ENCODE peak calls at places on chromosome 3, in four cellular contexts. O, H, N and G are unnamed samples.

GRCh38 chr3:18258492-18258891 is 166.6 kb downstream of the SATB1 start:
- DNase-seq in N (no peak), O (no peak), H (no peak), G (no peak)

GRCh38 chr3:27253831-27254230 is 115.4 kb downstream of the NEK10 start:
- DNase-seq in H (no peak), O (peak), N (peak), G (no peak)

GRCh38 chr3:72340476-72341379 is 507.5 kb downstream of the SHQ1 start:
- DNase-seq in N (no peak), H (no peak), O (no peak), G (no peak)

GRCh38 chr3:12796171-12797123 is at the start of gene CAND2:
- DNase-seq in H (peak), N (no peak), O (peak), G (peak)

GRCh38 chr3:126351086-126351770 is 6.0 kb downstream of the KLF15 start:
- DNase-seq in O (no peak), N (no peak), H (no peak), G (no peak)

GRCh38 chr3:32321095-32321835 is 70.4 kb upstream of the CMTM7 start:
- DNase-seq in O (peak), H (peak), N (no peak), G (peak)

GRCh38 chr3:109268181-109268580 is 48.1 kb downstream of the DPPA2 start:
- DNase-seq in O (no peak), H (no peak), N (no peak), G (no peak)

GRCh38 chr3:17846466-17846865 is 104.0 kb upstream of the TBC1D5 start:
- DNase-seq in N (no peak), O (no peak), H (no peak), G (no peak)

GRCh38 chr3:133413166-133414020 is 13.5 kb downstream of the BFSP2 start:
- DNase-seq in O (peak), H (no peak), N (peak), G (peak)

GRCh38 chr3:98918586-98918985 is 17.1 kb upstream of the DCBLD2 start:
- DNase-seq in N (no peak), H (no peak), O (no peak), G (no peak)

GRCh38 chr3:159787794-159788205 is 200.8 kb upstream of the IL12A start:
- DNase-seq in N (no peak), O (peak), H (no peak), G (no peak)

GRCh38 chr3:63954182-63954581 is 42.0 kb upstream of the SCAANT1 start:
- DNase-seq in H (no peak), N (no peak), O (no peak), G (no peak)